ENCODE peak calls at places on chromosome 15, in six cellular contexts. Y is HCT116, E is GM12878, X is SK-N-SH, Q is K562, T is HepG2. K is an unnamed sample.

GRCh38 chr15:99917237-99917636 is 184.0 kb upstream of the LYSMD4 start:
- DNase-seq in Q (no peak), E (no peak), X (no peak), T (no peak), Y (no peak), K (no peak)

GRCh38 chr15:68597581-68597980 is 18.8 kb downstream of the CORO2B start:
- DNase-seq in X (no peak), Y (no peak), E (no peak), T (no peak), Q (no peak), K (no peak)

GRCh38 chr15:69045810-69046209 is 31.3 kb downstream of the NOX5 start:
- DNase-seq in X (no peak), T (peak), Q (no peak), E (no peak), Y (no peak), K (no peak)

GRCh38 chr15:52163321-52164190 is 27.6 kb downstream of the GNB5 start:
- DNase-seq in T (no peak), Q (no peak), Y (no peak), E (no peak), X (peak), K (no peak)

GRCh38 chr15:39130556-39131379 is 450.1 kb upstream of the THBS1 start:
- DNase-seq in X (no peak), E (no peak), Q (no peak), T (no peak), Y (no peak), K (no peak)

GRCh38 chr15:99704444-99704838 is 28.8 kb downstream of the LYSMD4 start:
- DNase-seq in E (peak), T (peak), Q (peak), X (peak), Y (peak), K (peak)

GRCh38 chr15:72113347-72114031 is 4.5 kb downstream of the MYO9A start:
- DNase-seq in Y (no peak), E (no peak), Q (no peak), T (no peak), X (no peak), K (no peak)

GRCh38 chr15:41967506-41968206 is 4.7 kb downstream of the EHD4 start:
- DNase-seq in E (peak), Q (no peak), T (no peak), X (no peak), Y (no peak), K (no peak)

GRCh38 chr15:84869510-84869909 is 15.0 kb upstream of the SLC28A1 start:
- DNase-seq in X (no peak), E (no peak), Y (no peak), Q (no peak), T (no peak), K (no peak)

GRCh38 chr15:75832114-75832513 is 11.1 kb upstream of the UBE2Q2 start:
- DNase-seq in T (no peak), Y (no peak), E (no peak), Q (no peak), X (no peak), K (no peak)

GRCh38 chr15:33068007-33068441 is 126.5 kb downstream of the FMN1 start:
- DNase-seq in X (peak), E (no peak), Q (no peak), Y (no peak), T (peak), K (no peak)

GRCh38 chr15:100682468-100682867 is 80.1 kb downstream of the ASB7 start:
- DNase-seq in T (no peak), Y (no peak), X (no peak), E (no peak), Q (no peak), K (no peak)

GRCh38 chr15:66422347-66422746 is 35.6 kb downstream of the MAP2K1 start:
- DNase-seq in Q (no peak), T (no peak), X (no peak), E (no peak), Y (no peak), K (no peak)

GRCh38 chr15:71612066-71612715 is 198.2 kb upstream of the NR2E3 start:
- DNase-seq in X (no peak), Y (no peak), T (no peak), Q (no peak), E (no peak), K (no peak)

GRCh38 chr15:31606942-31607497 is 280.4 kb downstream of the KLF13 start:
- DNase-seq in E (no peak), Q (no peak), Y (no peak), T (no peak), X (no peak), K (no peak)

GRCh38 chr15:84799511-84800187 is 17.5 kb upstream of the ALPK3 start:
- DNase-seq in Q (no peak), X (no peak), T (no peak), Y (no peak), E (no peak), K (no peak)

GRCh38 chr15:58528197-58528870 is 96.5 kb downstream of the LIPC start:
- DNase-seq in Y (no peak), Q (no peak), T (peak), X (no peak), E (no peak), K (no peak)

GRCh38 chr15:51908312-51908711 is 63.3 kb downstream of the LEO1 start:
- DNase-seq in Q (no peak), X (no peak), T (no peak), Y (no peak), E (no peak), K (no peak)

GRCh38 chr15:60727260-60727659 is 248.3 kb upstream of the ICE2 start:
- DNase-seq in X (no peak), Q (no peak), T (peak), Y (no peak), E (no peak), K (no peak)

GRCh38 chr15:97598353-97598798 is 362.1 kb upstream of the ARRDC4 start:
- DNase-seq in X (no peak), E (no peak), Y (peak), Q (no peak), T (no peak), K (no peak)

GRCh38 chr15:66292261-66293084 is 895 bp upstream of the DIS3L start:
- DNase-seq in T (no peak), E (no peak), X (no peak), Y (no peak), Q (peak), K (no peak)

GRCh38 chr15:82177291-82178010 is 85.1 kb downstream of the EFL1 start:
- DNase-seq in E (no peak), Y (no peak), T (no peak), X (no peak), Q (no peak), K (no peak)

GRCh38 chr15:95019907-95020306 is 788.5 kb downstream of the MCTP2 start:
- DNase-seq in X (no peak), E (no peak), Q (no peak), T (no peak), Y (no peak), K (no peak)

GRCh38 chr15:91963051-91963450 is 109.5 kb downstream of the SLCO3A1 start:
- DNase-seq in E (no peak), X (no peak), Q (no peak), T (no peak), Y (no peak), K (no peak)

GRCh38 chr15:82768414-82769081 is 37.3 kb downstream of the FSD2 start:
- DNase-seq in T (no peak), X (no peak), Q (no peak), Y (no peak), E (no peak), K (no peak)

GRCh38 chr15:88785217-88785616 is 18.0 kb upstream of the ACAN start:
- DNase-seq in X (no peak), T (no peak), Q (no peak), E (no peak), Y (no peak), K (no peak)

GRCh38 chr15:56036546-56037067 is 43.2 kb upstream of the NEDD4 start:
- DNase-seq in Y (no peak), T (no peak), X (no peak), E (no peak), Q (no peak), K (no peak)

GRCh38 chr15:58452775-58453174 is 21.0 kb downstream of the LIPC start:
- DNase-seq in X (no peak), Q (no peak), E (no peak), Y (no peak), T (no peak), K (no peak)

GRCh38 chr15:95919460-95919859 is 411.0 kb upstream of the NR2F2 start:
- DNase-seq in Y (no peak), Q (no peak), T (no peak), E (no peak), X (no peak), K (no peak)

GRCh38 chr15:45522931-45523331 is 376 bp upstream of the SLC30A4 start:
- DNase-seq in E (no peak), T (no peak), Y (no peak), X (no peak), Q (no peak), K (peak)

GRCh38 chr15:74525946-74526345 is 15.1 kb upstream of the ARID3B start:
- DNase-seq in T (no peak), E (no peak), Q (peak), Y (peak), X (no peak), K (no peak)

GRCh38 chr15:97955040-97955439 is 5.5 kb upstream of the ARRDC4 start:
- DNase-seq in X (no peak), Q (no peak), Y (no peak), T (no peak), E (no peak), K (no peak)

GRCh38 chr15:101283931-101284330 is 6.6 kb upstream of the SELENOS start:
- DNase-seq in Q (no peak), Y (no peak), X (no peak), E (no peak), T (no peak), K (no peak)

GRCh38 chr15:56042031-56042430 is 48.6 kb upstream of the NEDD4 start:
- DNase-seq in X (no peak), Q (no peak), Y (no peak), E (no peak), T (no peak), K (peak)

GRCh38 chr15:86213888-86214287 is 134.2 kb downstream of the AGBL1 start:
- DNase-seq in E (no peak), X (no peak), Q (no peak), Y (no peak), T (no peak), K (no peak)

GRCh38 chr15:68277131-68277604 is 377 bp upstream of the FEM1B start:
- DNase-seq in Y (no peak), E (no peak), Q (no peak), X (peak), T (no peak), K (no peak)

GRCh38 chr15:91561371-91562100 is 292.0 kb upstream of the SLCO3A1 start:
- DNase-seq in T (no peak), Q (no peak), Y (no peak), X (no peak), E (no peak), K (no peak)

GRCh38 chr15:93265046-93265658 is 176.1 kb upstream of the RGMA start:
- DNase-seq in T (peak), Q (no peak), Y (no peak), E (no peak), X (no peak), K (no peak)

GRCh38 chr15:100966997-100967396 is 47.8 kb downstream of the LRRK1 start:
- DNase-seq in Q (no peak), E (peak), X (no peak), Y (no peak), T (no peak), K (no peak)

GRCh38 chr15:65400760-65401606 is 21.8 kb downstream of the IGDCC4 start:
- DNase-seq in T (peak), X (peak), Y (peak), Q (peak), E (no peak), K (peak)

GRCh38 chr15:77727635-77728311 is 95.1 kb upstream of the LINGO1 start:
- DNase-seq in Y (no peak), E (no peak), Q (no peak), X (no peak), T (no peak), K (no peak)
- TF ChIP-seq JUND in Y (no peak), E (no peak), Q (no peak), X (no peak), T (no peak), K (no peak)

DNA sequence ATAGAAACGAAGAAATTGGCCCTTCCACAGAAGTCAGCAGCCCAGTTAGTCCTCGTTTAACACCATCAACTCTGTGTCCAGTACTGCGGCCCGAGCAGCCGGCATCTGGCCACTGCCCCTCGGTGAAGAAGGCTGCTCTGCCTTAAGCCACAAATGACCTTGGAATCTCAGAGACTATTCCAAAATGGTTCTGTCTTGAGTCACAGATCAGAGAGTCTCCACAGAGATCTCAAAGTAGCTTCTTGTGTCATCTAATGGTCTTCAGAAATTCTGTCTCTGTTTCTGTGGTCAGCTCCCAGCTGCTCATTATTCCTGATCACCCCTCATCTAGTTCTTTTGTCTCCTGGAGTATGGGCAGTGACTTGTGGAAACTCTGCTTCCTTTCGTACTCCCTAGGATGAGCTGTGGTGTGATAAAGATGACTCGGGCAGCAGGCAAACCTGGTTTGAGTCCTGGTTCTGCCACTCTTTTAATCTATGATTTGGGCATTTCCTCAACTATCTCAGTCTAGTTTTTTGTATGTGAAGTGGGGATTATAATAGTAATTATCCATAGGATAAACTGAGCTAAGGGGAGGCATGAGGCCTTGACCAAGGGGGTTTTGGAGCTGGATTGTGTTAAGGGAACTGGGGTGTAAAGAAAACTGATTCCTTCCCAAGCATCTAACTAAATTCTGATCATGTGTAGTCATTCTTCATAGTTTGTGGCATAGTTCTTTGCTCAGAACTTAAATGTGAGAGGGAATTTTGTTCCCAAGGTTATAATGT is 22.6 kb downstream of the CRTC3 start:
- DNase-seq in Y (no peak), E (no peak), Q (no peak), X (no peak), T (no peak), K (no peak)
- TF ChIP-seq JUND in Y (no peak), E (no peak), Q (no peak), X (peak), T (no peak), K (no peak)

DNA sequence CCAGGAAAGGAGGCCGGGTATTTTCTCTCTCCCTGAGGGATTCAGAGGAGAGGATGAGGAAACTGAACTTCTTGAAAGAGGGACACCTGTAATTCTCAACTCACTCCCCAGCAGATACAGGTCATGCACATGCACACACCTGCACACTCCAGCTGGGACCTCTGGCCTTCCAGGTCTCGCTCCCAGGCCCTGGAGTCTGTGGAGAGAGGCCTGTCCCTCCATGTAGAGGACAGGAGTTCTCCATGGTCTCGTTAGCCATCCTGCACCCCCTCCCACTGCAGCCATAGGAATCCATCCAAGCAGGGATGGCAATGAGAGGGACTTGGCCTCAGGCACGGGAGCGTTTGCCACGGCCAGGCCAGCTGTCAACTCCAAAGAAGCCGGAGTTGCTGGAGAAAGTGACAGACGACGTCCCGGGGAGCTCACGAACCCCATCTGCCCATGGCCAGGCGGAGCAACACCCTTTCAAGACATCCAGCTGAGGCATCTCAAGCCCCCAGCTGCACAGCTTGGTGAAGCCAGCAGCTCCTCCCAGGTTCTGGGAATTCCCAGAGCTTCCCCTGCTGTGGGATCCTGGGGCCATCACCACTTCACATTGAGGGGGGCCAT is 223.3 kb downstream of the UACA start:
- DNase-seq in X (no peak), T (no peak), E (no peak), Q (no peak), Y (no peak), K (no peak)
- TF ChIP-seq JUND in X (no peak), T (no peak), E (no peak), Q (no peak), Y (no peak), K (no peak)

GRCh38 chr15:29089731-29090616 is 179.6 kb downstream of the NSMCE3 start:
- DNase-seq in X (no peak), Q (no peak), T (no peak), E (no peak), Y (no peak), K (no peak)
- TF ChIP-seq JUND in X (no peak), Q (no peak), T (no peak), E (no peak), Y (no peak), K (no peak)

DNA sequence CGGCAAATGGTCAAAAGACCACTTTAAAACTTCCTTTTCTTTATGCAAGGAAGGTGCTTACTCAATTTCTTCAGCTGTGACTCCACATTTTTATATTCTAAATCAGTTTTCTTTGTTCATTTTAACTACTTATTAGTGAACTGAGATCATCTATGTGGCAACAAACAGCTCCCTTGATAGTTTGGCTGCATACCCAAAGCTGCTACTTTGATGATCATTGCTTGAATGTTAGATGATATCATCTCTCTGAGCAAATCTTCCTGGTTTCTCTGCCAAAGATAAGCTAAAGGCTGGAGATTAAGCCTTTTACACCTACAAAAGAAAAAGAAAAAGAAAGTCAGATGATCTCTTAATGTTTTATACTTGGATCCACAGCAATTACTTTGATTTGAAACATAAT is 95.5 kb downstream of the DPH6 start:
- DNase-seq in T (no peak), E (no peak), X (no peak), Y (no peak), Q (no peak), K (no peak)
- TF ChIP-seq JUND in T (no peak), E (no peak), X (no peak), Y (no peak), Q (no peak), K (no peak)

GRCh38 chr15:64164436-64164835 is 1.6 kb upstream of the PPIB start:
- DNase-seq in Q (no peak), T (no peak), E (no peak), Y (no peak), X (no peak), K (no peak)

GRCh38 chr15:64162869-64163661 is at the start of gene PPIB:
- DNase-seq in T (peak), Q (peak), X (peak), Y (peak), E (peak), K (peak)

GRCh38 chr15:64163662-64164362 is 990 bp upstream of the PPIB start:
- DNase-seq in Y (no peak), X (no peak), T (peak), Q (no peak), E (no peak), K (no peak)

GRCh38 chr15:64161688-64162477 is 939 bp downstream of the PPIB start:
- DNase-seq in E (no peak), Q (no peak), T (no peak), X (no peak), Y (no peak), K (no peak)

GRCh38 chr15:64162478-64162868 is 349 bp downstream of the PPIB start:
- DNase-seq in Q (no peak), T (no peak), Y (no peak), E (no peak), X (no peak), K (no peak)
- TF ChIP-seq JUND in Q (no peak), T (no peak), Y (no peak), E (no peak), X (no peak), K (no peak)

DNA sequence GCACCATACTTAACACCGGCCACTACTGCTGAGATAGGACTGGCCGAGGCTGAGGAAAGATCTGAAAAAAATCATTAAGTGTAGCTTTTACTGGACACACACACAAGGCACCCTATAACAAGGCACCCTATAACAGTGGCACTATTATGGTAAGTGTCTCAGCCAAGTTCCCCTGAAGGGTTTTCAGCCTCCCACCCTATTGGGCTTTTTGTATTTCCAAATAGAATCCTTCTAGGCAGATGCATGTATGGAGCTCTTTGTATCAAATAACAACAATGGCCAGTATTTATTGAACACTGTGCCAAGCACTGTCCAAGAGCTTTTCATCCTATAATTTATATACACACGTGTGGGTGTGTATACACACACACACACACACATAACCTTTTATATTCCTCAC is 6.7 kb upstream of the DNAJA4 start:
- DNase-seq in Q (no peak), E (no peak), X (no peak), Y (no peak), T (no peak), K (no peak)
- TF ChIP-seq JUND in Q (no peak), E (no peak), X (no peak), Y (no peak), T (no peak), K (no peak)

GRCh38 chr15:63474810-63475316 is 29.5 kb upstream of the USP3 start:
- DNase-seq in E (peak), Q (no peak), X (no peak), Y (no peak), T (peak), K (no peak)
- TF ChIP-seq JUND in E (no peak), Q (no peak), X (no peak), Y (no peak), T (no peak), K (no peak)

GRCh38 chr15:40242671-40243070 is 3.8 kb downstream of the PAK6 start:
- DNase-seq in E (no peak), T (no peak), Y (no peak), Q (no peak), X (no peak), K (no peak)

GRCh38 chr15:40246496-40247275 is 7.8 kb downstream of the PAK6 start:
- DNase-seq in Y (no peak), E (no peak), X (no peak), Q (no peak), T (no peak), K (no peak)

GRCh38 chr15:40245666-40246065 is 6.8 kb downstream of the PAK6 start:
- DNase-seq in Y (no peak), Q (no peak), T (no peak), X (no peak), E (no peak), K (no peak)

GRCh38 chr15:40243126-40243810 is 4.4 kb downstream of the PAK6 start:
- DNase-seq in X (no peak), T (no peak), E (no peak), Q (peak), Y (no peak), K (no peak)

GRCh38 chr15:40244961-40245523 is 6.2 kb downstream of the PAK6 start:
- DNase-seq in T (peak), X (no peak), Q (no peak), Y (no peak), E (no peak), K (peak)
- TF ChIP-seq JUND in T (no peak), X (no peak), Q (no peak), Y (no peak), E (no peak), K (no peak)